ENCODE peak calls at places on chromosome 19, in six cellular contexts. T, G, J, E, H and W are unnamed samples.

GRCh38 chr19:10111405-10111811 is at the start of gene P2RY11:
- DNase-seq in J (no peak), G (no peak), T (no peak), H (no peak), E (no peak), W (no peak)

GRCh38 chr19:19822148-19822429 is 539 bp upstream of the ZNF506 start:
- DNase-seq in T (peak; percentile 33), E (no peak), H (no peak), J (no peak), G (peak; percentile 1), W (no peak)

GRCh38 chr19:38028913-38029565 is 122.0 kb downstream of the SIPA1L3 start:
- DNase-seq in H (no peak), G (no peak), E (no peak), J (no peak), T (no peak), W (no peak)

GRCh38 chr19:14056741-14057356 is 5.0 kb downstream of the PALM3 start:
- DNase-seq in E (no peak), G (no peak), T (no peak), H (no peak), J (no peak), W (no peak)

GRCh38 chr19:46514589-46515289 is 19.1 kb upstream of the PNMA8B start:
- DNase-seq in T (no peak), E (no peak), H (no peak), J (peak; percentile 3), G (no peak), W (no peak)

GRCh38 chr19:18109363-18109730 is 11.8 kb downstream of the MAST3 start:
- DNase-seq in T (no peak), H (no peak), E (no peak), G (no peak), J (no peak), W (no peak)

GRCh38 chr19:44401108-44401786 is at the start of gene ZNF285:
- DNase-seq in H (peak; percentile 86), E (peak; percentile 52), J (peak; percentile 98), T (peak; percentile 94), G (peak; percentile 97), W (peak; percentile 96)

GRCh38 chr19:8452446-8453123 is 7.8 kb downstream of the HNRNPM start:
- DNase-seq in H (no peak), J (no peak), G (no peak), E (no peak), T (no peak), W (no peak)

GRCh38 chr19:50314724-50315700 is 14.2 kb downstream of the KCNC3 start:
- DNase-seq in H (no peak), E (no peak), T (no peak), J (peak; percentile 62), G (peak; percentile 28), W (no peak)

GRCh38 chr19:11091343-11092153 is 2.3 kb downstream of the LDLR start:
- DNase-seq in T (no peak), G (no peak), H (peak; percentile 95), E (peak; percentile 57), J (no peak), W (peak; percentile 95)

GRCh38 chr19:47512183-47512947 is 2.5 kb downstream of the NAPA start:
- DNase-seq in H (peak; percentile 78), J (no peak), G (no peak), E (no peak), T (peak; percentile 68), W (peak; percentile 25)

GRCh38 chr19:20278342-20278741 is 111.3 kb downstream of the ZNF486 start:
- DNase-seq in J (peak; percentile 60), G (no peak), T (no peak), E (no peak), H (peak; percentile 28), W (no peak)

GRCh38 chr19:49820125-49820524 is 2.0 kb downstream of the MED25 start:
- DNase-seq in J (no peak), H (no peak), G (no peak), T (no peak), E (no peak), W (no peak)

GRCh38 chr19:2550431-2551171 is 74.7 kb downstream of the GADD45B start:
- DNase-seq in E (no peak), G (no peak), H (no peak), T (no peak), J (no peak), W (no peak)

GRCh38 chr19:46714523-46715106 is 2.3 kb downstream of the PRKD2 start:
- DNase-seq in G (no peak), H (no peak), J (no peak), E (no peak), T (peak; percentile 20), W (no peak)

GRCh38 chr19:12782424-12783225 is 7.3 kb upstream of the HOOK2 start:
- DNase-seq in T (peak; percentile 96), G (peak; percentile 70), H (peak; percentile 79), E (no peak), J (peak; percentile 67), W (no peak)
- TF ChIP-seq CTCF in T (peak; percentile 38), G (no peak), H (no peak), E (peak; percentile 20), J (no peak), W (peak; percentile 44)

DNA sequence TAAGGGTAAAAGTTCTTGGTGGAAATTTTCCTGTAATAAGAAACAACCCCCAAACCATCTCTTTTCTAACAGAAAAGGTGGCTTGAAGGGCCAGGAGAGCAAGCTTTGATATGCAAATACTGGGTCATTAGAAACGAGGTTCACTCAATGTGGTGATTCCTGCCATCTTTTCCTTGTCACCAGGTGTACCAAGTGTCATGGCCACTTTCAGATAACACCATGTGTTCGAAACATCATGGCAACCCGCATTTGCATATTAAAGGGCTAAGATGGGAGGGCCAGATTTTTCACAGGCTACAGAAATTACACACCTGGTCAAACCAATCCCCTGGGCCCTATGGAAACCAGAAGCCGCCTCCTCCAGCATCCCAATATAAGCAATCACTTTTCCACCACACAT is 15.3 kb downstream of the LGALS16 start:
- DNase-seq in J (no peak), G (no peak), H (no peak), T (no peak), E (no peak), W (no peak)
- TF ChIP-seq CTCF in J (no peak), G (no peak), H (no peak), T (no peak), E (no peak), W (no peak)

GRCh38 chr19:31232220-31232619 is 117.0 kb downstream of the TSHZ3 start:
- DNase-seq in E (no peak), J (peak; percentile 41), H (no peak), T (no peak), G (peak; percentile 15), W (no peak)
- TF ChIP-seq CTCF in E (no peak), J (peak; percentile 31), H (no peak), T (no peak), G (no peak), W (peak; percentile 40)

DNA sequence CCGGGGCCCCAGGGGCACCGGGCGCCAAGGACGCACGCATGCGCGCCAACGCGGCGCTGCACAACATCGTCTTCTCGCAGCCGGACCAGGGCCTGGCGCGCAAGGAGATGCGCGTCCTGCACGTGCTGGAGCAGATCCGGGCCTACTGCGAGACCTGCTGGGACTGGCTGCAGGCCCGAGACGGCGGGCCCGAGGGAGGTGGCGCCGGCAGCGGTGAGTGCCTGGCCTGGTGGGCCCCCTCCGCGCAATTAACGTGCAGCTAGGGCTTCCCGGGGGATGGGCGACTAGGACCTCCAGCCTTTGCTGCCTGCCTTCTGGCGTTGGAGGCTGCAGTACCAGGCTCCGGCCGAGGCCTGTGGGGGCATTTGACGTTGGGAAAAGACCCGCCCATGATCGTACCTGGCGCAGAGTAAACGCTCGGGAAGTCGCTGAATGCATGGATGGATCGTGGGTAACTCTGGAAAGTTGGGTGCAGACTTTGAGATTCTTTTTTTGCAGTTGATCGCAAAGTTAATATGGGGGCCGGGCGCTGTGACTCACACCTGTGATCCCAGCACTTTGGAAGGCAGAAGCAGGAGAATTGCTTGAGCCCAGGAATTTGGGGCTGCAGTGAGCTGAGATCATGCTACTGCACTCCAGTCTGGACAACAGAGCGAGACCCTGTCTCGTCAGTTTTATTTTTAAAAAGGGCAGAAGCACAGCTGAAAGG is 7.3 kb downstream of the APC2 start:
- DNase-seq in T (no peak), G (no peak), J (peak; percentile 61), H (no peak), E (no peak), W (no peak)
- TF ChIP-seq CTCF in T (no peak), G (no peak), J (peak; percentile 24), H (no peak), E (no peak), W (peak; percentile 18)

DNA sequence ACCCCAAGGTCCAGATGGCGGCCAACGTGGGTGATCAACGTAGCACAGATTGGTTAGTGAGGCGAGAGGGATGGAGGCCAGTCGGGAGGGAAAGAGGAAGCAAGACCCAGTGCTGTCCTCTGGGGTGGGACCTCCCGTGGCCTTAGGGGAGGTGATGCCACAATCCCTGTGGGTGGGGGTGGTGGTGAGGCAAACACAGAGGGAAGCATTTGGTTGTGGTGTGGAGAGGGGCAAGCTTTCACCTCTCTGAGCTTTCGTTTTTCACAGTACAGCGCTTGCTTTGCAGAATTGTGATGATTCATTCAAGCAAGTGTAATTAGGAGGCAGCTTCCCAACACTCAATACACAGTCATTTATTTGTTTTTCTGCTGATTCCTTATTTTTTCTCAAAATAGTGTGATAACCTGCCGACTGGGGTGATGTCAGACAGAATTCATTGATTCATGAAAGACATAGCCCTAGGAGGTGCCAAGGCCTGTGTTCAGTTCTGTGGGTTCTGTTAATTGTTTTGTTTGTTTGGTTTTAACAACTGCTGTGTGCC is 2.4 kb downstream of the LENG8 start:
- DNase-seq in H (no peak), E (no peak), T (no peak), J (no peak), G (no peak), W (no peak)
- TF ChIP-seq CTCF in H (no peak), E (no peak), T (no peak), J (no peak), G (no peak), W (no peak)

GRCh38 chr19:5173993-5174392 is 166.6 kb downstream of the PTPRS start:
- DNase-seq in J (no peak), H (no peak), G (no peak), T (no peak), E (no peak), W (no peak)

GRCh38 chr19:5171711-5172110 is 168.9 kb downstream of the PTPRS start:
- DNase-seq in H (no peak), G (no peak), E (no peak), J (no peak), T (no peak), W (no peak)

GRCh38 chr19:5166262-5166661 is 174.3 kb downstream of the PTPRS start:
- DNase-seq in T (no peak), H (no peak), J (no peak), E (no peak), G (no peak), W (peak; percentile 73)

GRCh38 chr19:5172859-5173577 is 167.6 kb downstream of the PTPRS start:
- DNase-seq in H (no peak), T (no peak), J (no peak), E (peak; percentile 32), G (no peak), W (peak; percentile 100)

DNA sequence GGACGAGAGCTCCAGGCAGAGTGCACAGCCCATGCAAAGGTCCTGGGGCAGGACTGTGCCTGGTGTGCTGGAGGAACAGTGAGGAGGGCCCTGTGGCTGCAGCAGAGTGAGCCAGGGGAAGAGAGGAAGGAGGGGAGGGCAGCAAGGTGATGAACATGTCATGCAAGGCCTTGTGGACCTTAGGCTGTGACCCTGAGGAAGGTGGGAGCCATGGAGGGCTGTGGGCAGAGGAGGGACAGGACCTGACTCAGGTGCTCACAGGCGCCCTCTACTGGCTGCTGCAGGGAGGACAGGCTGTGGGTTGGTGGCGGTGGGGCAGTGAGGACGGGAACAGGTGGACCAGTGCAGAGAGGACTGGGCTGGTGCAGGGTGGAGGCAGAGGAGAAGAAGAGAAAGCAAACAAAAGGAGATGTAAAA is 170.3 kb downstream of the PTPRS start:
- DNase-seq in H (no peak), E (no peak), T (no peak), J (no peak), G (no peak), W (no peak)
- TF ChIP-seq CTCF in H (no peak), E (peak; percentile 44), T (no peak), J (peak; percentile 45), G (peak; percentile 54), W (peak; percentile 75)